ENCODE peak calls at places on chromosome 21, in four cellular contexts. One of them, this sample, is unnamed.
A peak's percentile ranks its signal among the peaks of the same experiment; 100 is the strongest.

GRCh38 chr21:45551816-45552695 is 9.8 kb upstream of the SLC19A1 start:
- DNase-seq in HAP-1: no peak
- DNase-seq in NCI-H1436: no peak
- DNase-seq in heart right ventricle: no peak
- DNase-seq in this sample: no peak

GRCh38 chr21:26495283-26495849 is 77.7 kb downstream of the CYYR1 start:
- DNase-seq in HAP-1: no peak
- DNase-seq in NCI-H1436: no peak
- DNase-seq in heart right ventricle: no peak
- DNase-seq in this sample: no peak

GRCh38 chr21:22993144-22993543 is 1994.9 kb downstream of the NCAM2 start:
- DNase-seq in HAP-1: no peak
- DNase-seq in NCI-H1436: no peak
- DNase-seq in heart right ventricle: no peak
- DNase-seq in this sample: no peak

GRCh38 chr21:42722808-42723470 is 69.5 kb downstream of the PDE9A start:
- DNase-seq in HAP-1: no peak
- DNase-seq in NCI-H1436: no peak
- DNase-seq in heart right ventricle: no peak
- DNase-seq in this sample: no peak

GRCh38 chr21:35045539-35046222 is 3.4 kb downstream of the RUNX1 start:
- DNase-seq in HAP-1: no peak
- DNase-seq in NCI-H1436: no peak
- DNase-seq in heart right ventricle: no peak
- DNase-seq in this sample: no peak

GRCh38 chr21:43733529-43734071 is 14.7 kb downstream of the PDXK start:
- DNase-seq in HAP-1: no peak
- DNase-seq in NCI-H1436: no peak
- DNase-seq in heart right ventricle: no peak
- DNase-seq in this sample: no peak

GRCh38 chr21:41506526-41507520 is 1.1 kb downstream of the TMPRSS2 start:
- DNase-seq in HAP-1: no peak
- DNase-seq in NCI-H1436: no peak
- DNase-seq in heart right ventricle: no peak
- DNase-seq in this sample: no peak

GRCh38 chr21:33801424-33802405 is 113.9 kb downstream of the ATP5PO start:
- DNase-seq in HAP-1: no peak
- DNase-seq in NCI-H1436: peak; percentile 76
- DNase-seq in heart right ventricle: no peak
- DNase-seq in this sample: no peak

GRCh38 chr21:32886339-32886738 is 114.8 kb upstream of the PAXBP1 start:
- DNase-seq in HAP-1: no peak
- DNase-seq in NCI-H1436: no peak
- DNase-seq in heart right ventricle: no peak
- DNase-seq in this sample: no peak

GRCh38 chr21:27813750-27814149 is 846.9 kb upstream of the ADAMTS5 start:
- DNase-seq in HAP-1: no peak
- DNase-seq in NCI-H1436: no peak
- DNase-seq in heart right ventricle: peak; percentile 23
- DNase-seq in this sample: no peak

GRCh38 chr21:35854281-35854680 is 206.0 kb downstream of the SETD4 start:
- DNase-seq in HAP-1: no peak
- DNase-seq in NCI-H1436: no peak
- DNase-seq in heart right ventricle: no peak
- DNase-seq in this sample: no peak

GRCh38 chr21:41164981-41165650 is 2.8 kb upstream of the BACE2 start:
- DNase-seq in HAP-1: no peak
- DNase-seq in NCI-H1436: no peak
- DNase-seq in heart right ventricle: no peak
- DNase-seq in this sample: no peak

GRCh38 chr21:46172863-46173528 is 11.3 kb downstream of the SPATC1L start:
- DNase-seq in HAP-1: no peak
- DNase-seq in NCI-H1436: no peak
- DNase-seq in heart right ventricle: no peak
- DNase-seq in this sample: no peak

GRCh38 chr21:39660191-39660590 is 47.5 kb downstream of the B3GALT5 start:
- DNase-seq in HAP-1: no peak
- DNase-seq in NCI-H1436: no peak
- DNase-seq in heart right ventricle: peak; percentile 23
- DNase-seq in this sample: no peak

GRCh38 chr21:26199471-26199870 is 28.9 kb upstream of the APP start:
- DNase-seq in HAP-1: no peak
- DNase-seq in NCI-H1436: no peak
- DNase-seq in heart right ventricle: no peak
- DNase-seq in this sample: no peak

GRCh38 chr21:32974653-32975052 is 51.1 kb upstream of the OLIG2 start:
- DNase-seq in HAP-1: no peak
- DNase-seq in NCI-H1436: no peak
- DNase-seq in heart right ventricle: no peak
- DNase-seq in this sample: no peak